ENCODE peak calls at places on chromosomes 6 and 20, in ten cellular contexts. One of them, this sample, is unnamed.

GRCh38 chr6:118650500-118651281 is 700 bp downstream of the CEP85L start:
- DNase-seq in GM03348: peak; percentile 72
- DNase-seq in endodermal cell: peak; percentile 82
- DNase-seq in activated CD4-positive, alpha-beta T cell treated with anti-CD3 and anti-CD28 coated beads for 36 hours: peak; percentile 66
- DNase-seq in dorsolateral prefrontal cortex: no peak
- DNase-seq in AG20443: peak; percentile 71
- DNase-seq in activated T-cell treated with anti-CD3 and anti-CD28 coated beads for 24 hours: peak; percentile 26
- DNase-seq in HCEC 1CT: peak; percentile 51
- DNase-seq in stimulated activated CD4-positive, alpha-beta T cell treated with anti-CD3 and anti-CD28 coated beads, Interleukin-15, amount 100 ng/mL, for 1 hour: no peak
- DNase-seq in NCI-H1694 treated with DMSO at 0.1 percent for 48 hours: no peak
- DNase-seq in this sample: peak; percentile 54

GRCh38 chr6:61887425-61887824 is 398.6 kb downstream of the KHDRBS2 start:
- DNase-seq in GM03348: no peak
- DNase-seq in stimulated activated CD4-positive, alpha-beta T cell treated with anti-CD3 and anti-CD28 coated beads, Interleukin-15, amount 100 ng/mL, for 1 hour: no peak
- DNase-seq in endodermal cell: no peak
- DNase-seq in dorsolateral prefrontal cortex: no peak
- DNase-seq in HCEC 1CT: no peak
- DNase-seq in activated T-cell treated with anti-CD3 and anti-CD28 coated beads for 24 hours: no peak
- DNase-seq in activated CD4-positive, alpha-beta T cell treated with anti-CD3 and anti-CD28 coated beads for 36 hours: no peak
- DNase-seq in AG20443: no peak
- DNase-seq in NCI-H1694 treated with DMSO at 0.1 percent for 48 hours: no peak
- DNase-seq in this sample: no peak

GRCh38 chr6:27133281-27134227 is 113.9 kb upstream of the PRSS16 start:
- DNase-seq in activated T-cell treated with anti-CD3 and anti-CD28 coated beads for 24 hours: no peak
- DNase-seq in GM03348: peak; percentile 51
- DNase-seq in AG20443: peak; percentile 42
- DNase-seq in NCI-H1694 treated with DMSO at 0.1 percent for 48 hours: peak; percentile 12
- DNase-seq in HCEC 1CT: peak; percentile 65
- DNase-seq in stimulated activated CD4-positive, alpha-beta T cell treated with anti-CD3 and anti-CD28 coated beads, Interleukin-15, amount 100 ng/mL, for 1 hour: peak; percentile 45
- DNase-seq in dorsolateral prefrontal cortex: no peak
- DNase-seq in endodermal cell: peak; percentile 88
- DNase-seq in activated CD4-positive, alpha-beta T cell treated with anti-CD3 and anti-CD28 coated beads for 36 hours: peak; percentile 89
- DNase-seq in this sample: no peak

GRCh38 chr20:46400253-46400652 is 6.2 kb downstream of the ELMO2 start:
- DNase-seq in dorsolateral prefrontal cortex: no peak
- DNase-seq in NCI-H1694 treated with DMSO at 0.1 percent for 48 hours: no peak
- DNase-seq in GM03348: peak; percentile 71
- DNase-seq in endodermal cell: peak; percentile 5
- DNase-seq in stimulated activated CD4-positive, alpha-beta T cell treated with anti-CD3 and anti-CD28 coated beads, Interleukin-15, amount 100 ng/mL, for 1 hour: no peak
- DNase-seq in activated T-cell treated with anti-CD3 and anti-CD28 coated beads for 24 hours: no peak
- DNase-seq in AG20443: peak; percentile 65
- DNase-seq in HCEC 1CT: peak; percentile 94
- DNase-seq in activated CD4-positive, alpha-beta T cell treated with anti-CD3 and anti-CD28 coated beads for 36 hours: no peak
- DNase-seq in this sample: peak; percentile 57

GRCh38 chr6:158286413-158286812 is 25.9 kb upstream of the TULP4 start:
- DNase-seq in NCI-H1694 treated with DMSO at 0.1 percent for 48 hours: no peak
- DNase-seq in GM03348: peak; percentile 68
- DNase-seq in endodermal cell: no peak
- DNase-seq in activated T-cell treated with anti-CD3 and anti-CD28 coated beads for 24 hours: no peak
- DNase-seq in AG20443: peak; percentile 64
- DNase-seq in activated CD4-positive, alpha-beta T cell treated with anti-CD3 and anti-CD28 coated beads for 36 hours: no peak
- DNase-seq in HCEC 1CT: peak; percentile 42
- DNase-seq in stimulated activated CD4-positive, alpha-beta T cell treated with anti-CD3 and anti-CD28 coated beads, Interleukin-15, amount 100 ng/mL, for 1 hour: no peak
- DNase-seq in dorsolateral prefrontal cortex: no peak
- DNase-seq in this sample: peak; percentile 38

GRCh38 chr6:22784611-22785010 is 215.2 kb downstream of the HDGFL1 start:
- DNase-seq in HCEC 1CT: no peak
- DNase-seq in AG20443: no peak
- DNase-seq in NCI-H1694 treated with DMSO at 0.1 percent for 48 hours: no peak
- DNase-seq in stimulated activated CD4-positive, alpha-beta T cell treated with anti-CD3 and anti-CD28 coated beads, Interleukin-15, amount 100 ng/mL, for 1 hour: no peak
- DNase-seq in activated CD4-positive, alpha-beta T cell treated with anti-CD3 and anti-CD28 coated beads for 36 hours: no peak
- DNase-seq in dorsolateral prefrontal cortex: no peak
- DNase-seq in GM03348: no peak
- DNase-seq in activated T-cell treated with anti-CD3 and anti-CD28 coated beads for 24 hours: no peak
- DNase-seq in endodermal cell: no peak
- DNase-seq in this sample: no peak

GRCh38 chr6:24273471-24273870 is 84.4 kb downstream of the DCDC2 start:
- DNase-seq in dorsolateral prefrontal cortex: no peak
- DNase-seq in stimulated activated CD4-positive, alpha-beta T cell treated with anti-CD3 and anti-CD28 coated beads, Interleukin-15, amount 100 ng/mL, for 1 hour: no peak
- DNase-seq in NCI-H1694 treated with DMSO at 0.1 percent for 48 hours: no peak
- DNase-seq in GM03348: no peak
- DNase-seq in activated CD4-positive, alpha-beta T cell treated with anti-CD3 and anti-CD28 coated beads for 36 hours: no peak
- DNase-seq in HCEC 1CT: peak; percentile 22
- DNase-seq in AG20443: no peak
- DNase-seq in endodermal cell: no peak
- DNase-seq in activated T-cell treated with anti-CD3 and anti-CD28 coated beads for 24 hours: no peak
- DNase-seq in this sample: no peak

GRCh38 chr6:144899161-144899560 is 614.0 kb downstream of the UTRN start:
- DNase-seq in stimulated activated CD4-positive, alpha-beta T cell treated with anti-CD3 and anti-CD28 coated beads, Interleukin-15, amount 100 ng/mL, for 1 hour: no peak
- DNase-seq in HCEC 1CT: peak; percentile 91
- DNase-seq in endodermal cell: no peak
- DNase-seq in activated CD4-positive, alpha-beta T cell treated with anti-CD3 and anti-CD28 coated beads for 36 hours: no peak
- DNase-seq in NCI-H1694 treated with DMSO at 0.1 percent for 48 hours: no peak
- DNase-seq in GM03348: peak; percentile 38
- DNase-seq in AG20443: peak; percentile 26
- DNase-seq in dorsolateral prefrontal cortex: no peak
- DNase-seq in activated T-cell treated with anti-CD3 and anti-CD28 coated beads for 24 hours: no peak
- DNase-seq in this sample: no peak

GRCh38 chr6:105600342-105601293 is 197.7 kb upstream of the PREP start:
- DNase-seq in GM03348: no peak
- DNase-seq in HCEC 1CT: peak; percentile 82
- DNase-seq in activated T-cell treated with anti-CD3 and anti-CD28 coated beads for 24 hours: no peak
- DNase-seq in dorsolateral prefrontal cortex: no peak
- DNase-seq in AG20443: no peak
- DNase-seq in activated CD4-positive, alpha-beta T cell treated with anti-CD3 and anti-CD28 coated beads for 36 hours: no peak
- DNase-seq in NCI-H1694 treated with DMSO at 0.1 percent for 48 hours: no peak
- DNase-seq in endodermal cell: no peak
- DNase-seq in stimulated activated CD4-positive, alpha-beta T cell treated with anti-CD3 and anti-CD28 coated beads, Interleukin-15, amount 100 ng/mL, for 1 hour: no peak
- DNase-seq in this sample: no peak

GRCh38 chr6:27791182-27791939 is 120.8 kb downstream of the OR2B2 start:
- DNase-seq in AG20443: peak; percentile 62
- DNase-seq in endodermal cell: peak; percentile 87
- DNase-seq in dorsolateral prefrontal cortex: no peak
- DNase-seq in HCEC 1CT: peak; percentile 82
- DNase-seq in GM03348: peak; percentile 69
- DNase-seq in activated T-cell treated with anti-CD3 and anti-CD28 coated beads for 24 hours: peak; percentile 46
- DNase-seq in stimulated activated CD4-positive, alpha-beta T cell treated with anti-CD3 and anti-CD28 coated beads, Interleukin-15, amount 100 ng/mL, for 1 hour: no peak
- DNase-seq in NCI-H1694 treated with DMSO at 0.1 percent for 48 hours: peak; percentile 51
- DNase-seq in activated CD4-positive, alpha-beta T cell treated with anti-CD3 and anti-CD28 coated beads for 36 hours: peak; percentile 69
- DNase-seq in this sample: peak; percentile 40

GRCh38 chr6:73694711-73695411 is 1.1 kb upstream of the CD109 start:
- DNase-seq in NCI-H1694 treated with DMSO at 0.1 percent for 48 hours: no peak
- DNase-seq in AG20443: peak; percentile 49
- DNase-seq in activated CD4-positive, alpha-beta T cell treated with anti-CD3 and anti-CD28 coated beads for 36 hours: peak; percentile 38
- DNase-seq in endodermal cell: peak; percentile 48
- DNase-seq in HCEC 1CT: peak; percentile 43
- DNase-seq in dorsolateral prefrontal cortex: no peak
- DNase-seq in activated T-cell treated with anti-CD3 and anti-CD28 coated beads for 24 hours: no peak
- DNase-seq in stimulated activated CD4-positive, alpha-beta T cell treated with anti-CD3 and anti-CD28 coated beads, Interleukin-15, amount 100 ng/mL, for 1 hour: no peak
- DNase-seq in GM03348: peak; percentile 51
- DNase-seq in this sample: no peak

GRCh38 chr6:99016355-99016754 is 68.6 kb upstream of the FBXL4 start:
- DNase-seq in GM03348: peak; percentile 14
- DNase-seq in stimulated activated CD4-positive, alpha-beta T cell treated with anti-CD3 and anti-CD28 coated beads, Interleukin-15, amount 100 ng/mL, for 1 hour: no peak
- DNase-seq in activated T-cell treated with anti-CD3 and anti-CD28 coated beads for 24 hours: no peak
- DNase-seq in NCI-H1694 treated with DMSO at 0.1 percent for 48 hours: no peak
- DNase-seq in HCEC 1CT: peak; percentile 41
- DNase-seq in AG20443: no peak
- DNase-seq in endodermal cell: no peak
- DNase-seq in activated CD4-positive, alpha-beta T cell treated with anti-CD3 and anti-CD28 coated beads for 36 hours: no peak
- DNase-seq in dorsolateral prefrontal cortex: no peak
- DNase-seq in this sample: no peak

GRCh38 chr6:135323202-135323668 is 142.1 kb downstream of the MYB start:
- DNase-seq in dorsolateral prefrontal cortex: no peak
- DNase-seq in endodermal cell: peak; percentile 69
- DNase-seq in HCEC 1CT: no peak
- DNase-seq in NCI-H1694 treated with DMSO at 0.1 percent for 48 hours: no peak
- DNase-seq in stimulated activated CD4-positive, alpha-beta T cell treated with anti-CD3 and anti-CD28 coated beads, Interleukin-15, amount 100 ng/mL, for 1 hour: no peak
- DNase-seq in activated T-cell treated with anti-CD3 and anti-CD28 coated beads for 24 hours: no peak
- DNase-seq in AG20443: no peak
- DNase-seq in activated CD4-positive, alpha-beta T cell treated with anti-CD3 and anti-CD28 coated beads for 36 hours: no peak
- DNase-seq in GM03348: no peak
- DNase-seq in this sample: no peak

GRCh38 chr6:4664117-4664626 is 112.0 kb upstream of the CDYL start:
- DNase-seq in activated T-cell treated with anti-CD3 and anti-CD28 coated beads for 24 hours: no peak
- DNase-seq in dorsolateral prefrontal cortex: no peak
- DNase-seq in GM03348: peak; percentile 90
- DNase-seq in endodermal cell: no peak
- DNase-seq in activated CD4-positive, alpha-beta T cell treated with anti-CD3 and anti-CD28 coated beads for 36 hours: no peak
- DNase-seq in HCEC 1CT: peak; percentile 61
- DNase-seq in stimulated activated CD4-positive, alpha-beta T cell treated with anti-CD3 and anti-CD28 coated beads, Interleukin-15, amount 100 ng/mL, for 1 hour: no peak
- DNase-seq in NCI-H1694 treated with DMSO at 0.1 percent for 48 hours: no peak
- DNase-seq in AG20443: peak; percentile 91
- DNase-seq in this sample: no peak

GRCh38 chr6:124490123-124490522 is 472.1 kb upstream of the RNF217 start:
- DNase-seq in dorsolateral prefrontal cortex: no peak
- DNase-seq in activated T-cell treated with anti-CD3 and anti-CD28 coated beads for 24 hours: no peak
- DNase-seq in HCEC 1CT: no peak
- DNase-seq in stimulated activated CD4-positive, alpha-beta T cell treated with anti-CD3 and anti-CD28 coated beads, Interleukin-15, amount 100 ng/mL, for 1 hour: no peak
- DNase-seq in GM03348: no peak
- DNase-seq in endodermal cell: no peak
- DNase-seq in activated CD4-positive, alpha-beta T cell treated with anti-CD3 and anti-CD28 coated beads for 36 hours: no peak
- DNase-seq in AG20443: no peak
- DNase-seq in NCI-H1694 treated with DMSO at 0.1 percent for 48 hours: no peak
- DNase-seq in this sample: no peak

GRCh38 chr20:40090236-40090635 is 598.8 kb downstream of the MAFB start:
- DNase-seq in endodermal cell: no peak
- DNase-seq in AG20443: no peak
- DNase-seq in dorsolateral prefrontal cortex: no peak
- DNase-seq in stimulated activated CD4-positive, alpha-beta T cell treated with anti-CD3 and anti-CD28 coated beads, Interleukin-15, amount 100 ng/mL, for 1 hour: no peak
- DNase-seq in activated CD4-positive, alpha-beta T cell treated with anti-CD3 and anti-CD28 coated beads for 36 hours: no peak
- DNase-seq in activated T-cell treated with anti-CD3 and anti-CD28 coated beads for 24 hours: no peak
- DNase-seq in GM03348: no peak
- DNase-seq in NCI-H1694 treated with DMSO at 0.1 percent for 48 hours: no peak
- DNase-seq in HCEC 1CT: no peak
- DNase-seq in this sample: no peak

GRCh38 chr6:89842228-89842627 is 12.5 kb downstream of the CASP8AP2 start:
- DNase-seq in dorsolateral prefrontal cortex: no peak
- DNase-seq in activated T-cell treated with anti-CD3 and anti-CD28 coated beads for 24 hours: no peak
- DNase-seq in activated CD4-positive, alpha-beta T cell treated with anti-CD3 and anti-CD28 coated beads for 36 hours: no peak
- DNase-seq in GM03348: peak; percentile 7
- DNase-seq in NCI-H1694 treated with DMSO at 0.1 percent for 48 hours: no peak
- DNase-seq in endodermal cell: no peak
- DNase-seq in AG20443: no peak
- DNase-seq in HCEC 1CT: peak; percentile 37
- DNase-seq in stimulated activated CD4-positive, alpha-beta T cell treated with anti-CD3 and anti-CD28 coated beads, Interleukin-15, amount 100 ng/mL, for 1 hour: no peak
- DNase-seq in this sample: no peak

GRCh38 chr6:54096811-54097210 is 14.4 kb upstream of the MLIP start:
- DNase-seq in AG20443: no peak
- DNase-seq in NCI-H1694 treated with DMSO at 0.1 percent for 48 hours: no peak
- DNase-seq in activated T-cell treated with anti-CD3 and anti-CD28 coated beads for 24 hours: no peak
- DNase-seq in GM03348: no peak
- DNase-seq in stimulated activated CD4-positive, alpha-beta T cell treated with anti-CD3 and anti-CD28 coated beads, Interleukin-15, amount 100 ng/mL, for 1 hour: no peak
- DNase-seq in activated CD4-positive, alpha-beta T cell treated with anti-CD3 and anti-CD28 coated beads for 36 hours: no peak
- DNase-seq in endodermal cell: no peak
- DNase-seq in dorsolateral prefrontal cortex: no peak
- DNase-seq in HCEC 1CT: no peak
- DNase-seq in this sample: no peak

GRCh38 chr6:159104163-159104885 is 59.5 kb upstream of the TAGAP start:
- DNase-seq in activated T-cell treated with anti-CD3 and anti-CD28 coated beads for 24 hours: peak; percentile 78
- DNase-seq in NCI-H1694 treated with DMSO at 0.1 percent for 48 hours: peak; percentile 69
- DNase-seq in stimulated activated CD4-positive, alpha-beta T cell treated with anti-CD3 and anti-CD28 coated beads, Interleukin-15, amount 100 ng/mL, for 1 hour: peak; percentile 70
- DNase-seq in activated CD4-positive, alpha-beta T cell treated with anti-CD3 and anti-CD28 coated beads for 36 hours: peak; percentile 89
- DNase-seq in AG20443: peak; percentile 90
- DNase-seq in HCEC 1CT: peak; percentile 38
- DNase-seq in GM03348: peak; percentile 89
- DNase-seq in dorsolateral prefrontal cortex: peak; percentile 47
- DNase-seq in endodermal cell: peak; percentile 93
- DNase-seq in this sample: peak; percentile 78

GRCh38 chr6:8941578-8941977 is 506.2 kb upstream of the SLC35B3 start:
- DNase-seq in dorsolateral prefrontal cortex: no peak
- DNase-seq in GM03348: no peak
- DNase-seq in activated CD4-positive, alpha-beta T cell treated with anti-CD3 and anti-CD28 coated beads for 36 hours: no peak
- DNase-seq in AG20443: peak; percentile 11
- DNase-seq in NCI-H1694 treated with DMSO at 0.1 percent for 48 hours: no peak
- DNase-seq in activated T-cell treated with anti-CD3 and anti-CD28 coated beads for 24 hours: no peak
- DNase-seq in stimulated activated CD4-positive, alpha-beta T cell treated with anti-CD3 and anti-CD28 coated beads, Interleukin-15, amount 100 ng/mL, for 1 hour: no peak
- DNase-seq in HCEC 1CT: no peak
- DNase-seq in endodermal cell: no peak
- DNase-seq in this sample: no peak

GRCh38 chr6:15960740-15961629 is 167.9 kb upstream of the MYLIP start:
- DNase-seq in AG20443: no peak
- DNase-seq in activated T-cell treated with anti-CD3 and anti-CD28 coated beads for 24 hours: no peak
- DNase-seq in stimulated activated CD4-positive, alpha-beta T cell treated with anti-CD3 and anti-CD28 coated beads, Interleukin-15, amount 100 ng/mL, for 1 hour: no peak
- DNase-seq in NCI-H1694 treated with DMSO at 0.1 percent for 48 hours: no peak
- DNase-seq in GM03348: no peak
- DNase-seq in activated CD4-positive, alpha-beta T cell treated with anti-CD3 and anti-CD28 coated beads for 36 hours: no peak
- DNase-seq in endodermal cell: peak; percentile 91
- DNase-seq in dorsolateral prefrontal cortex: no peak
- DNase-seq in HCEC 1CT: no peak
- DNase-seq in this sample: no peak

GRCh38 chr6:94600648-94601047 is 976.7 kb upstream of the MANEA start:
- DNase-seq in activated CD4-positive, alpha-beta T cell treated with anti-CD3 and anti-CD28 coated beads for 36 hours: no peak
- DNase-seq in HCEC 1CT: no peak
- DNase-seq in NCI-H1694 treated with DMSO at 0.1 percent for 48 hours: no peak
- DNase-seq in stimulated activated CD4-positive, alpha-beta T cell treated with anti-CD3 and anti-CD28 coated beads, Interleukin-15, amount 100 ng/mL, for 1 hour: no peak
- DNase-seq in AG20443: no peak
- DNase-seq in activated T-cell treated with anti-CD3 and anti-CD28 coated beads for 24 hours: no peak
- DNase-seq in endodermal cell: no peak
- DNase-seq in GM03348: no peak
- DNase-seq in dorsolateral prefrontal cortex: no peak
- DNase-seq in this sample: no peak

GRCh38 chr6:158780963-158781691 is 38.0 kb downstream of the EZR start:
- DNase-seq in dorsolateral prefrontal cortex: no peak
- DNase-seq in activated CD4-positive, alpha-beta T cell treated with anti-CD3 and anti-CD28 coated beads for 36 hours: no peak
- DNase-seq in AG20443: no peak
- DNase-seq in stimulated activated CD4-positive, alpha-beta T cell treated with anti-CD3 and anti-CD28 coated beads, Interleukin-15, amount 100 ng/mL, for 1 hour: no peak
- DNase-seq in NCI-H1694 treated with DMSO at 0.1 percent for 48 hours: no peak
- DNase-seq in activated T-cell treated with anti-CD3 and anti-CD28 coated beads for 24 hours: no peak
- DNase-seq in GM03348: no peak
- DNase-seq in endodermal cell: no peak
- DNase-seq in HCEC 1CT: no peak
- DNase-seq in this sample: no peak

GRCh38 chr6:34633785-34634184 is 62.8 kb downstream of the ILRUN start:
- DNase-seq in dorsolateral prefrontal cortex: no peak
- DNase-seq in endodermal cell: no peak
- DNase-seq in activated T-cell treated with anti-CD3 and anti-CD28 coated beads for 24 hours: no peak
- DNase-seq in stimulated activated CD4-positive, alpha-beta T cell treated with anti-CD3 and anti-CD28 coated beads, Interleukin-15, amount 100 ng/mL, for 1 hour: no peak
- DNase-seq in GM03348: no peak
- DNase-seq in AG20443: no peak
- DNase-seq in HCEC 1CT: peak; percentile 22
- DNase-seq in NCI-H1694 treated with DMSO at 0.1 percent for 48 hours: no peak
- DNase-seq in activated CD4-positive, alpha-beta T cell treated with anti-CD3 and anti-CD28 coated beads for 36 hours: no peak
- DNase-seq in this sample: no peak

GRCh38 chr20:44803383-44803941 is 6.9 kb downstream of the RIMS4 start:
- DNase-seq in dorsolateral prefrontal cortex: no peak
- DNase-seq in AG20443: no peak
- DNase-seq in NCI-H1694 treated with DMSO at 0.1 percent for 48 hours: no peak
- DNase-seq in activated CD4-positive, alpha-beta T cell treated with anti-CD3 and anti-CD28 coated beads for 36 hours: no peak
- DNase-seq in endodermal cell: no peak
- DNase-seq in HCEC 1CT: no peak
- DNase-seq in activated T-cell treated with anti-CD3 and anti-CD28 coated beads for 24 hours: no peak
- DNase-seq in GM03348: no peak
- DNase-seq in stimulated activated CD4-positive, alpha-beta T cell treated with anti-CD3 and anti-CD28 coated beads, Interleukin-15, amount 100 ng/mL, for 1 hour: no peak
- DNase-seq in this sample: no peak

GRCh38 chr6:83098589-83098988 is 31.1 kb downstream of the DOP1A start:
- DNase-seq in NCI-H1694 treated with DMSO at 0.1 percent for 48 hours: no peak
- DNase-seq in endodermal cell: no peak
- DNase-seq in dorsolateral prefrontal cortex: no peak
- DNase-seq in AG20443: no peak
- DNase-seq in stimulated activated CD4-positive, alpha-beta T cell treated with anti-CD3 and anti-CD28 coated beads, Interleukin-15, amount 100 ng/mL, for 1 hour: no peak
- DNase-seq in activated CD4-positive, alpha-beta T cell treated with anti-CD3 and anti-CD28 coated beads for 36 hours: no peak
- DNase-seq in GM03348: no peak
- DNase-seq in HCEC 1CT: no peak
- DNase-seq in activated T-cell treated with anti-CD3 and anti-CD28 coated beads for 24 hours: no peak
- DNase-seq in this sample: no peak

GRCh38 chr20:57653910-57654309 is 33.7 kb upstream of the ZBP1 start:
- DNase-seq in endodermal cell: no peak
- DNase-seq in dorsolateral prefrontal cortex: peak; percentile 19
- DNase-seq in stimulated activated CD4-positive, alpha-beta T cell treated with anti-CD3 and anti-CD28 coated beads, Interleukin-15, amount 100 ng/mL, for 1 hour: no peak
- DNase-seq in AG20443: peak; percentile 10
- DNase-seq in NCI-H1694 treated with DMSO at 0.1 percent for 48 hours: peak; percentile 26
- DNase-seq in HCEC 1CT: no peak
- DNase-seq in activated CD4-positive, alpha-beta T cell treated with anti-CD3 and anti-CD28 coated beads for 36 hours: no peak
- DNase-seq in activated T-cell treated with anti-CD3 and anti-CD28 coated beads for 24 hours: no peak
- DNase-seq in GM03348: peak; percentile 15
- DNase-seq in this sample: no peak

This sample was measured in cerebellum.